ENCODE peak calls at places on chromosomes 16 and 17, in ten cellular contexts. One of them, this sample, is unnamed. For H3K4me1, the result is how much of the 10 kb centered on the place peaks cover.

GRCh38 chr17:48908853-48909394 is 717 bp downstream of the UBE2Z start:
- DNase-seq in adrenal gland: peak
- DNase-seq in colonic mucosa: peak
- DNase-seq in heart left ventricle: peak
- DNase-seq in mammary epithelial cell: peak
- DNase-seq in ovary: peak
- DNase-seq in fibroblast of lung: peak
- DNase-seq in heart right ventricle: peak
- DNase-seq in GM23338: peak
- DNase-seq in HCT116: peak
- DNase-seq in this sample: peak

GRCh38 chr16:1079786-1080525 is 7.4 kb downstream of the SSTR5 start:
- DNase-seq in adrenal gland: no peak
- DNase-seq in colonic mucosa: no peak
- DNase-seq in heart left ventricle: no peak
- DNase-seq in mammary epithelial cell: no peak
- DNase-seq in ovary: no peak
- DNase-seq in fibroblast of lung: no peak
- DNase-seq in heart right ventricle: no peak
- DNase-seq in GM23338: no peak
- DNase-seq in HCT116: no peak
- DNase-seq in this sample: no peak

GRCh38 chr17:81550285-81550684 is 1.9 kb downstream of the FAAP100 start:
- DNase-seq in adrenal gland: no peak
- DNase-seq in colonic mucosa: no peak
- DNase-seq in heart left ventricle: no peak
- DNase-seq in mammary epithelial cell: no peak
- DNase-seq in ovary: no peak
- DNase-seq in fibroblast of lung: no peak
- DNase-seq in heart right ventricle: no peak
- DNase-seq in GM23338: no peak
- DNase-seq in HCT116: no peak
- DNase-seq in this sample: no peak

GRCh38 chr16:46555981-46556380 is 65.2 kb downstream of the SHCBP1 start:
- DNase-seq in adrenal gland: no peak
- DNase-seq in colonic mucosa: no peak
- DNase-seq in heart left ventricle: no peak
- DNase-seq in mammary epithelial cell: peak
- DNase-seq in ovary: no peak
- DNase-seq in fibroblast of lung: no peak
- DNase-seq in heart right ventricle: no peak
- DNase-seq in GM23338: no peak
- DNase-seq in HCT116: no peak
- DNase-seq in this sample: no peak

GRCh38 chr16:31148281-31148728 is 1.6 kb downstream of the PRSS36 start:
- DNase-seq in adrenal gland: no peak
- DNase-seq in colonic mucosa: peak
- DNase-seq in heart left ventricle: no peak
- DNase-seq in mammary epithelial cell: no peak
- DNase-seq in ovary: no peak
- DNase-seq in fibroblast of lung: no peak
- DNase-seq in heart right ventricle: no peak
- DNase-seq in GM23338: peak
- DNase-seq in HCT116: peak
- DNase-seq in this sample: no peak

GRCh38 chr16:30893082-30893743 is 664 bp downstream of the BCL7C start:
- DNase-seq in adrenal gland: no peak
- DNase-seq in colonic mucosa: peak
- DNase-seq in heart left ventricle: no peak
- DNase-seq in mammary epithelial cell: no peak
- DNase-seq in ovary: no peak
- DNase-seq in fibroblast of lung: no peak
- DNase-seq in heart right ventricle: peak
- DNase-seq in GM23338: peak
- DNase-seq in HCT116: no peak
- DNase-seq in this sample: peak

GRCh38 chr16:66935319-66936011 is at the start of gene CES2:
- DNase-seq in adrenal gland: peak
- DNase-seq in colonic mucosa: peak
- DNase-seq in heart left ventricle: peak
- DNase-seq in mammary epithelial cell: peak
- DNase-seq in ovary: no peak
- DNase-seq in fibroblast of lung: peak
- DNase-seq in heart right ventricle: peak
- DNase-seq in GM23338: peak
- DNase-seq in HCT116: no peak
- DNase-seq in this sample: no peak

GRCh38 chr17:79617304-79617703 is 6.5 kb upstream of the RBFOX3 start:
- DNase-seq in adrenal gland: no peak
- DNase-seq in colonic mucosa: no peak
- DNase-seq in heart left ventricle: no peak
- DNase-seq in mammary epithelial cell: no peak
- DNase-seq in ovary: no peak
- DNase-seq in fibroblast of lung: no peak
- DNase-seq in heart right ventricle: no peak
- DNase-seq in GM23338: no peak
- DNase-seq in HCT116: no peak
- DNase-seq in this sample: no peak

GRCh38 chr17:43043306-43043705 is 18.3 kb downstream of the RND2 start:
- DNase-seq in adrenal gland: no peak
- DNase-seq in colonic mucosa: no peak
- DNase-seq in heart left ventricle: no peak
- DNase-seq in mammary epithelial cell: no peak
- DNase-seq in ovary: no peak
- DNase-seq in fibroblast of lung: peak
- DNase-seq in heart right ventricle: no peak
- DNase-seq in GM23338: no peak
- DNase-seq in HCT116: no peak
- DNase-seq in this sample: no peak

GRCh38 chr16:396605-397004 is 394 bp upstream of the NME4 start:
- DNase-seq in adrenal gland: peak
- DNase-seq in colonic mucosa: no peak
- DNase-seq in heart left ventricle: peak
- DNase-seq in mammary epithelial cell: no peak
- DNase-seq in ovary: peak
- DNase-seq in fibroblast of lung: peak
- DNase-seq in heart right ventricle: no peak
- DNase-seq in GM23338: peak
- DNase-seq in HCT116: no peak
- DNase-seq in this sample: no peak

GRCh38 chr17:8063761-8064589 is 23.5 kb downstream of the ALOX12B start:
- DNase-seq in adrenal gland: no peak
- DNase-seq in colonic mucosa: no peak
- DNase-seq in heart left ventricle: no peak
- DNase-seq in mammary epithelial cell: no peak
- DNase-seq in ovary: no peak
- DNase-seq in fibroblast of lung: no peak
- DNase-seq in heart right ventricle: no peak
- DNase-seq in GM23338: peak
- DNase-seq in HCT116: no peak
- DNase-seq in this sample: no peak

GRCh38 chr17:46783031-46783593 is 35.4 kb downstream of the WNT3 start:
- DNase-seq in adrenal gland: no peak
- DNase-seq in colonic mucosa: peak
- DNase-seq in heart left ventricle: no peak
- DNase-seq in mammary epithelial cell: no peak
- DNase-seq in ovary: no peak
- DNase-seq in fibroblast of lung: no peak
- DNase-seq in heart right ventricle: no peak
- DNase-seq in GM23338: no peak
- DNase-seq in HCT116: no peak
- DNase-seq in this sample: no peak

GRCh38 chr16:35188288-35189155 is 1729.1 kb downstream of the TP53TG3F start:
- DNase-seq in adrenal gland: no peak
- DNase-seq in colonic mucosa: no peak
- DNase-seq in heart left ventricle: no peak
- DNase-seq in mammary epithelial cell: no peak
- DNase-seq in ovary: no peak
- DNase-seq in fibroblast of lung: no peak
- DNase-seq in heart right ventricle: no peak
- DNase-seq in GM23338: peak
- DNase-seq in HCT116: no peak
- DNase-seq in this sample: no peak

GRCh38 chr17:47978324-47978723 is 7.4 kb downstream of the CDK5RAP3 start:
- DNase-seq in adrenal gland: peak
- DNase-seq in colonic mucosa: no peak
- DNase-seq in heart left ventricle: peak
- DNase-seq in mammary epithelial cell: peak
- DNase-seq in ovary: peak
- DNase-seq in fibroblast of lung: peak
- DNase-seq in heart right ventricle: peak
- DNase-seq in GM23338: peak
- DNase-seq in HCT116: no peak
- DNase-seq in this sample: peak

GRCh38 chr17:34847939-34848338 is 113.3 kb downstream of the CCT6B start:
- DNase-seq in adrenal gland: no peak
- DNase-seq in colonic mucosa: no peak
- DNase-seq in heart left ventricle: no peak
- DNase-seq in mammary epithelial cell: no peak
- DNase-seq in ovary: no peak
- DNase-seq in fibroblast of lung: no peak
- DNase-seq in heart right ventricle: no peak
- DNase-seq in GM23338: no peak
- DNase-seq in HCT116: no peak
- DNase-seq in this sample: no peak

GRCh38 chr17:71334041-71334781 is 786.6 kb upstream of the SOX9 start:
- DNase-seq in adrenal gland: no peak
- DNase-seq in colonic mucosa: no peak
- DNase-seq in heart left ventricle: no peak
- DNase-seq in mammary epithelial cell: no peak
- DNase-seq in ovary: no peak
- DNase-seq in fibroblast of lung: no peak
- DNase-seq in heart right ventricle: no peak
- DNase-seq in GM23338: peak
- DNase-seq in HCT116: no peak
- DNase-seq in this sample: no peak

GRCh38 chr17:40956401-40957254 is 10.1 kb downstream of the KRT39 start:
- DNase-seq in adrenal gland: no peak
- DNase-seq in colonic mucosa: no peak
- DNase-seq in heart left ventricle: no peak
- DNase-seq in mammary epithelial cell: peak
- DNase-seq in ovary: no peak
- DNase-seq in fibroblast of lung: peak
- DNase-seq in heart right ventricle: no peak
- DNase-seq in GM23338: no peak
- DNase-seq in HCT116: peak
- DNase-seq in this sample: no peak

GRCh38 chr16:1972490-1972877 is 631 bp downstream of the TBL3 start:
- DNase-seq in adrenal gland: peak
- DNase-seq in colonic mucosa: no peak
- DNase-seq in heart left ventricle: peak
- DNase-seq in mammary epithelial cell: peak
- DNase-seq in ovary: no peak
- DNase-seq in fibroblast of lung: peak
- DNase-seq in heart right ventricle: no peak
- DNase-seq in GM23338: peak
- DNase-seq in HCT116: no peak
- DNase-seq in this sample: no peak

GRCh38 chr16:49470550-49470949 is 96.9 kb downstream of the C16orf78 start:
- DNase-seq in adrenal gland: no peak
- DNase-seq in colonic mucosa: peak
- DNase-seq in heart left ventricle: no peak
- DNase-seq in mammary epithelial cell: no peak
- DNase-seq in ovary: no peak
- DNase-seq in fibroblast of lung: no peak
- DNase-seq in heart right ventricle: no peak
- DNase-seq in GM23338: no peak
- DNase-seq in HCT116: no peak
- DNase-seq in this sample: peak

GRCh38 chr16:24013733-24014645 is 178.2 kb downstream of the PRKCB start:
- DNase-seq in adrenal gland: no peak
- DNase-seq in colonic mucosa: peak
- DNase-seq in heart left ventricle: no peak
- DNase-seq in mammary epithelial cell: peak
- DNase-seq in ovary: no peak
- DNase-seq in fibroblast of lung: no peak
- DNase-seq in heart right ventricle: no peak
- DNase-seq in GM23338: no peak
- DNase-seq in HCT116: no peak
- DNase-seq in this sample: no peak
- H3K4me1 ChIP-seq in adrenal gland: under half
- H3K4me1 ChIP-seq in colonic mucosa: under half
- H3K4me1 ChIP-seq in heart left ventricle: under half
- H3K4me1 ChIP-seq in mammary epithelial cell: under half
- H3K4me1 ChIP-seq in ovary: under half
- H3K4me1 ChIP-seq in fibroblast of lung: under half
- H3K4me1 ChIP-seq in heart right ventricle: under half
- H3K4me1 ChIP-seq in GM23338: under half
- H3K4me1 ChIP-seq in HCT116: under half
- H3K4me1 ChIP-seq in this sample: under half

GRCh38 chr16:81261049-81261648 is 22.7 kb downstream of the BCO1 start:
- DNase-seq in adrenal gland: no peak
- DNase-seq in colonic mucosa: no peak
- DNase-seq in heart left ventricle: no peak
- DNase-seq in mammary epithelial cell: no peak
- DNase-seq in ovary: no peak
- DNase-seq in fibroblast of lung: no peak
- DNase-seq in heart right ventricle: no peak
- DNase-seq in GM23338: peak
- DNase-seq in HCT116: peak
- DNase-seq in this sample: no peak
- TF ChIP-seq CTCF in adrenal gland: peak
- TF ChIP-seq CTCF in colonic mucosa: peak
- TF ChIP-seq CTCF in heart left ventricle: peak
- TF ChIP-seq CTCF in mammary epithelial cell: peak
- TF ChIP-seq CTCF in ovary: no peak
- TF ChIP-seq CTCF in fibroblast of lung: peak
- TF ChIP-seq CTCF in heart right ventricle: peak
- TF ChIP-seq CTCF in GM23338: peak
- TF ChIP-seq CTCF in HCT116: peak
- TF ChIP-seq CTCF in this sample: peak

DNA sequence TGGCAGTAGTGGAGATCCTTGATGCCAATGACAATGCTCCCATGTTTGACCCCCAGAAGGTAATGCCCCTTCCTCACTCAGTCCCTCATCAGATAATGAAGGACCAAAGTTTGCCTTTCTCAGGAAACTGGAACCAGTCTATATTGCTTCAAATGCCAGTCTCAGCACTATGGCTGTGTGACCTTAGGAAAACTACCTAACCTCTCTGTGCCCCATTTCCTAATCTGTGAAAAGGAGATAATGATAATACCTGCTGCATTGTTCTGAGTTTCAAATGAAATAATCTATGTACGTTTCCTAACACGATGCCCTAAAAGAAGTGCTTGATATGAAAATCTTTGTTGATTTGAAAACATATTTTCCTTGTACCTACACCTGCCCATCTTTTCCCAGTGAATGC is 35.9 kb downstream of the CDH3 start:
- DNase-seq in adrenal gland: no peak
- DNase-seq in colonic mucosa: no peak
- DNase-seq in heart left ventricle: no peak
- DNase-seq in mammary epithelial cell: no peak
- DNase-seq in ovary: no peak
- DNase-seq in fibroblast of lung: no peak
- DNase-seq in heart right ventricle: no peak
- DNase-seq in GM23338: no peak
- DNase-seq in HCT116: no peak
- DNase-seq in this sample: no peak
- H3K4me1 ChIP-seq in adrenal gland: under half
- H3K4me1 ChIP-seq in colonic mucosa: under half
- H3K4me1 ChIP-seq in heart left ventricle: under half
- H3K4me1 ChIP-seq in mammary epithelial cell: under half
- H3K4me1 ChIP-seq in ovary: under half
- H3K4me1 ChIP-seq in fibroblast of lung: under half
- H3K4me1 ChIP-seq in heart right ventricle: under half
- H3K4me1 ChIP-seq in GM23338: under half
- H3K4me1 ChIP-seq in HCT116: under half
- H3K4me1 ChIP-seq in this sample: under half

GRCh38 chr16:29862383-29862883 is 593 bp downstream of the CDIPT start:
- DNase-seq in adrenal gland: peak
- DNase-seq in colonic mucosa: peak
- DNase-seq in heart left ventricle: peak
- DNase-seq in mammary epithelial cell: peak
- DNase-seq in ovary: no peak
- DNase-seq in fibroblast of lung: no peak
- DNase-seq in heart right ventricle: no peak
- DNase-seq in GM23338: peak
- DNase-seq in HCT116: no peak
- DNase-seq in this sample: no peak
- TF ChIP-seq CTCF in adrenal gland: no peak
- TF ChIP-seq CTCF in colonic mucosa: no peak
- TF ChIP-seq CTCF in heart left ventricle: no peak
- TF ChIP-seq CTCF in mammary epithelial cell: peak
- TF ChIP-seq CTCF in ovary: no peak
- TF ChIP-seq CTCF in fibroblast of lung: peak
- TF ChIP-seq CTCF in heart right ventricle: peak
- TF ChIP-seq CTCF in GM23338: no peak
- TF ChIP-seq CTCF in HCT116: peak
- TF ChIP-seq CTCF in this sample: no peak